ENCODE peak calls at places on chromosomes 12 and 14, in six cellular contexts. One of them, this sample, is unnamed.
A peak's percentile ranks its signal among the peaks of the same experiment; 100 is the strongest.

GRCh38 chr12:105253882-105254513 is 18.0 kb upstream of the APPL2 start:
- DNase-seq in heart left ventricle: no peak
- DNase-seq in osteoblast: peak; percentile 4
- DNase-seq in Panc1: no peak
- DNase-seq in CD8-positive, alpha-beta memory T cell: no peak
- DNase-seq in IMR-90: peak; percentile 73
- DNase-seq in this sample: no peak

GRCh38 chr12:47935196-47935595 is 28.2 kb upstream of the TMEM106C start:
- DNase-seq in IMR-90: peak; percentile 82
- DNase-seq in osteoblast: no peak
- DNase-seq in CD8-positive, alpha-beta memory T cell: no peak
- DNase-seq in heart left ventricle: peak; percentile 83
- DNase-seq in Panc1: no peak
- DNase-seq in this sample: no peak

GRCh38 chr12:116969615-116970575 is 59.1 kb downstream of the FBXW8 start:
- DNase-seq in Panc1: no peak
- DNase-seq in CD8-positive, alpha-beta memory T cell: no peak
- DNase-seq in heart left ventricle: peak; percentile 78
- DNase-seq in osteoblast: no peak
- DNase-seq in IMR-90: no peak
- DNase-seq in this sample: no peak

GRCh38 chr12:20950248-20950647 is 139.7 kb downstream of the SLCO1B3 start:
- DNase-seq in osteoblast: peak; percentile 27
- DNase-seq in heart left ventricle: no peak
- DNase-seq in CD8-positive, alpha-beta memory T cell: no peak
- DNase-seq in IMR-90: no peak
- DNase-seq in Panc1: peak; percentile 7
- DNase-seq in this sample: no peak

GRCh38 chr14:34012369-34012768 is 61.5 kb upstream of the EGLN3 start:
- DNase-seq in CD8-positive, alpha-beta memory T cell: no peak
- DNase-seq in heart left ventricle: no peak
- DNase-seq in osteoblast: no peak
- DNase-seq in Panc1: no peak
- DNase-seq in IMR-90: no peak
- DNase-seq in this sample: no peak

GRCh38 chr14:73723411-73723798 is 9.2 kb upstream of the PNMA1 start:
- DNase-seq in heart left ventricle: no peak
- DNase-seq in Panc1: no peak
- DNase-seq in CD8-positive, alpha-beta memory T cell: no peak
- DNase-seq in IMR-90: peak; percentile 42
- DNase-seq in osteoblast: peak; percentile 96
- DNase-seq in this sample: no peak

GRCh38 chr14:74015965-74016364 is 3.1 kb downstream of the ENTPD5 start:
- DNase-seq in heart left ventricle: no peak
- DNase-seq in osteoblast: peak; percentile 39
- DNase-seq in IMR-90: no peak
- DNase-seq in Panc1: no peak
- DNase-seq in CD8-positive, alpha-beta memory T cell: no peak
- DNase-seq in this sample: no peak

GRCh38 chr12:62714409-62715075 is 220.4 kb downstream of the PPM1H start:
- DNase-seq in Panc1: no peak
- DNase-seq in IMR-90: no peak
- DNase-seq in osteoblast: no peak
- DNase-seq in CD8-positive, alpha-beta memory T cell: no peak
- DNase-seq in heart left ventricle: peak; percentile 77
- DNase-seq in this sample: no peak

GRCh38 chr12:41745593-41745992 is 399.1 kb downstream of the GXYLT1 start:
- DNase-seq in Panc1: no peak
- DNase-seq in heart left ventricle: no peak
- DNase-seq in CD8-positive, alpha-beta memory T cell: no peak
- DNase-seq in IMR-90: no peak
- DNase-seq in osteoblast: no peak
- DNase-seq in this sample: no peak

GRCh38 chr14:99821519-99822165 is 28.4 kb downstream of the EML1 start:
- DNase-seq in Panc1: no peak
- DNase-seq in IMR-90: peak; percentile 85
- DNase-seq in CD8-positive, alpha-beta memory T cell: no peak
- DNase-seq in osteoblast: peak; percentile 84
- DNase-seq in heart left ventricle: no peak
- DNase-seq in this sample: no peak

GRCh38 chr14:99820702-99821331 is 27.6 kb downstream of the EML1 start:
- DNase-seq in heart left ventricle: no peak
- DNase-seq in osteoblast: no peak
- DNase-seq in IMR-90: no peak
- DNase-seq in Panc1: no peak
- DNase-seq in CD8-positive, alpha-beta memory T cell: no peak
- DNase-seq in this sample: no peak

GRCh38 chr14:99824776-99825175 is 31.6 kb downstream of the EML1 start:
- DNase-seq in Panc1: no peak
- DNase-seq in osteoblast: no peak
- DNase-seq in CD8-positive, alpha-beta memory T cell: no peak
- DNase-seq in IMR-90: no peak
- DNase-seq in heart left ventricle: no peak
- DNase-seq in this sample: no peak

GRCh38 chr14:99822166-99822527 is 28.9 kb downstream of the EML1 start:
- DNase-seq in heart left ventricle: no peak
- DNase-seq in osteoblast: no peak
- DNase-seq in Panc1: no peak
- DNase-seq in CD8-positive, alpha-beta memory T cell: no peak
- DNase-seq in IMR-90: no peak
- DNase-seq in this sample: no peak

DNA sequence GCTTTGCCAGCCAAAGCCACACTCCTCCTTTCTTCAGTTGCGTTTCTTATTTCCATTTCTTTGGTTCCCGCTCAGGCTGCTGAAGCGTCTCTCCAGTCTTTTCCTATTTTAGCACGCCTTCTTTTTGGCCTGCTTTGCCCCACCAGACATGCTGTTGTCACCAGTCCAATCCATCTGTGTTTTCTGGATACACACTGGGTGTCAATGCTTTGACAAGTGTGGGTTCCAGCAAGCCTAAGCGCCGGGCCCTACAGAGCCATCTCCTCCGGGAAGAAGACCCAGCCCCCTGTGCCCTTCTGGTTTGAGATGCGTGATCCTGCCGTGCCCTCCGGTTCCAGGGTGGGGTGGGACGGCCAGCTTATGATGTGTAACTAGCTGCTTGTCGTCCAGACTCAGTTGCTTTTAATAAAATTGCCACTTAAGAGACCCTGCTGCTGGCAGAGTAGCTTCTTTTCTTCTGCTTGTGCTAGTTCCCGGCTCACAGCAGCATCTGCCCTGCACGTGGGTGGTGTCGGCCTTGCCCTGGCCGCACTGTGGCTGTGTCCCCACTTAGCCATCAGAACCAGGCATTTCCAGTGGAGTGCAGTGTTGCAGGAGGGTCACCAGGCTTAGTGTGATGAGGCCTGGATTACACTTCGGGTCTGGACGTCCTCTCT is 29.7 kb downstream of the EML1 start:
- DNase-seq in IMR-90: no peak
- DNase-seq in heart left ventricle: no peak
- DNase-seq in Panc1: no peak
- DNase-seq in CD8-positive, alpha-beta memory T cell: no peak
- DNase-seq in osteoblast: no peak
- DNase-seq in this sample: no peak
- H3K4me3 ChIP-seq in IMR-90: no peak overlapping the region
- H3K4me3 ChIP-seq in heart left ventricle: no peak overlapping the region
- H3K4me3 ChIP-seq in Panc1: no peak overlapping the region
- H3K4me3 ChIP-seq in CD8-positive, alpha-beta memory T cell: no peak overlapping the region
- H3K4me3 ChIP-seq in osteoblast: no peak overlapping the region
- H3K4me3 ChIP-seq in this sample: no peak overlapping the region

GRCh38 chr14:55309761-55310365 is 38.6 kb downstream of the FBXO34 start:
- DNase-seq in Panc1: no peak
- DNase-seq in osteoblast: no peak
- DNase-seq in IMR-90: no peak
- DNase-seq in heart left ventricle: no peak
- DNase-seq in CD8-positive, alpha-beta memory T cell: no peak
- DNase-seq in this sample: no peak

GRCh38 chr14:55314449-55314848 is 43.2 kb downstream of the FBXO34 start:
- DNase-seq in Panc1: no peak
- DNase-seq in CD8-positive, alpha-beta memory T cell: no peak
- DNase-seq in IMR-90: no peak
- DNase-seq in heart left ventricle: no peak
- DNase-seq in osteoblast: no peak
- DNase-seq in this sample: no peak

GRCh38 chr14:55317503-55317902 is 46.3 kb downstream of the FBXO34 start:
- DNase-seq in CD8-positive, alpha-beta memory T cell: no peak
- DNase-seq in osteoblast: no peak
- DNase-seq in heart left ventricle: no peak
- DNase-seq in IMR-90: no peak
- DNase-seq in Panc1: no peak
- DNase-seq in this sample: no peak

GRCh38 chr14:55316528-55316927 is 45.3 kb downstream of the FBXO34 start:
- DNase-seq in Panc1: no peak
- DNase-seq in heart left ventricle: no peak
- DNase-seq in IMR-90: no peak
- DNase-seq in osteoblast: no peak
- DNase-seq in CD8-positive, alpha-beta memory T cell: no peak
- DNase-seq in this sample: no peak

GRCh38 chr14:55313480-55313879 is 42.3 kb downstream of the FBXO34 start:
- DNase-seq in CD8-positive, alpha-beta memory T cell: no peak
- DNase-seq in heart left ventricle: no peak
- DNase-seq in IMR-90: no peak
- DNase-seq in Panc1: no peak
- DNase-seq in osteoblast: no peak
- DNase-seq in this sample: no peak
- H3K36me3 ChIP-seq in CD8-positive, alpha-beta memory T cell: no peaks in the 10 kb centered on the region
- H3K36me3 ChIP-seq in heart left ventricle: peaks cover 9% of the 10 kb centered on the region
- H3K36me3 ChIP-seq in IMR-90: peaks cover 1% of the 10 kb centered on the region
- H3K36me3 ChIP-seq in Panc1: no peaks in the 10 kb centered on the region
- H3K36me3 ChIP-seq in osteoblast: no peaks in the 10 kb centered on the region
- H3K36me3 ChIP-seq in this sample: peaks cover 6% of the 10 kb centered on the region

GRCh38 chr14:49895480-49895879 is 2.6 kb downstream of the ARF6 start:
- DNase-seq in IMR-90: no peak
- DNase-seq in heart left ventricle: no peak
- DNase-seq in Panc1: no peak
- DNase-seq in CD8-positive, alpha-beta memory T cell: no peak
- DNase-seq in osteoblast: no peak
- DNase-seq in this sample: no peak

GRCh38 chr14:49898485-49898884 is 5.6 kb downstream of the ARF6 start:
- DNase-seq in CD8-positive, alpha-beta memory T cell: no peak
- DNase-seq in IMR-90: no peak
- DNase-seq in osteoblast: no peak
- DNase-seq in heart left ventricle: no peak
- DNase-seq in Panc1: no peak
- DNase-seq in this sample: no peak

GRCh38 chr14:49897414-49897813 is 4.5 kb downstream of the ARF6 start:
- DNase-seq in osteoblast: no peak
- DNase-seq in IMR-90: no peak
- DNase-seq in heart left ventricle: no peak
- DNase-seq in CD8-positive, alpha-beta memory T cell: no peak
- DNase-seq in Panc1: no peak
- DNase-seq in this sample: no peak

GRCh38 chr14:49897965-49898364 is 5.1 kb downstream of the ARF6 start:
- DNase-seq in osteoblast: no peak
- DNase-seq in CD8-positive, alpha-beta memory T cell: no peak
- DNase-seq in Panc1: no peak
- DNase-seq in IMR-90: no peak
- DNase-seq in heart left ventricle: no peak
- DNase-seq in this sample: no peak

DNA sequence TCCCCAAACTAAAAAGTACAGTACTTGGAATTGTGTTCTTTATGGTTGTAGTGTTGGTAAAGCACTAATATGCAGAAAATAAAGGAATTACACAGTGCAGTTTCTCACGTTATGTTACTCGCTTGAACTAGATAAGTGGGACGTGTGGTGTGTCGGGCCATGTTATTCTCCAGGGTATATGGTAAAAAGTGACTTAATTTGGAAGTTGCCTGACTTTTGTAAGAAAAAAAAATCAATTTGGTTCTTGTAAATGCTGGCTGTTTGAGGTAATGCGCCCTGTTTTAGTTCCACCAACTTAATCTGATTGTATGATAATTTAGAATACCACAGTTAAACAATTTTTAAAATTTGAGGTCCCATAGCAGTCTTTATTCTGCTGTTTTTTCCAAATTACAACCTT is 4.1 kb downstream of the ARF6 start:
- DNase-seq in heart left ventricle: no peak
- DNase-seq in CD8-positive, alpha-beta memory T cell: no peak
- DNase-seq in Panc1: no peak
- DNase-seq in IMR-90: no peak
- DNase-seq in osteoblast: no peak
- DNase-seq in this sample: no peak
- H3K4me3 ChIP-seq in heart left ventricle: no peak overlapping the region
- H3K4me3 ChIP-seq in CD8-positive, alpha-beta memory T cell: peak overlapping the region; percentile 30
- H3K4me3 ChIP-seq in Panc1: peak overlapping the region; percentile 80
- H3K4me3 ChIP-seq in IMR-90: no peak overlapping the region
- H3K4me3 ChIP-seq in osteoblast: peak overlapping the region; percentile 63
- H3K4me3 ChIP-seq in this sample: no peak overlapping the region

DNA sequence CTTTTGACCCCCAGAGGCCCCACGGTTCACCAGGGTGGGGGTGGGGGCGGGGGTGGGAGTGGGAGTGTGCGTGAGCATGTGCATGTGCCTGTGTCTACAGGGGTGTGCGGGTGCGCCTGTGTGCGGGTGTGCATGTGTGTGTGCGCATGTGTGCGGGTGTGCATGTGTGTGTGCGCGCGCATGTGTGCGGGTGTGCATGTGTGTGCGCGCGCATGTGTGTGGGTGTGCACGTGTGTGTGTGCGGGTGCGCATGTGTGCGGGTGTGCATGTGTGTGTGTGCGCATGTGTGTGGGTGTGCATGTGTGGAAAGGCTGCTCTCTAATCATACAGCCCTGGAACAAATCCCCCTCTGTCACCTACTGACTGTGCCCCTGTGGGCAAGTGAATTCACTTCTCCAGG is 38.8 kb downstream of the RFLNA start:
- DNase-seq in IMR-90: no peak
- DNase-seq in osteoblast: no peak
- DNase-seq in Panc1: no peak
- DNase-seq in heart left ventricle: no peak
- DNase-seq in CD8-positive, alpha-beta memory T cell: no peak
- DNase-seq in this sample: no peak
- H3K36me3 ChIP-seq in IMR-90: peaks cover 80% of the 10 kb centered on the region
- H3K36me3 ChIP-seq in osteoblast: peaks cover 86% of the 10 kb centered on the region
- H3K36me3 ChIP-seq in Panc1: peaks cover 19% of the 10 kb centered on the region
- H3K36me3 ChIP-seq in heart left ventricle: peaks cover 99% of the 10 kb centered on the region
- H3K36me3 ChIP-seq in CD8-positive, alpha-beta memory T cell: peaks cover 26% of the 10 kb centered on the region
- H3K36me3 ChIP-seq in this sample: peaks cover 77% of the 10 kb centered on the region

DNA sequence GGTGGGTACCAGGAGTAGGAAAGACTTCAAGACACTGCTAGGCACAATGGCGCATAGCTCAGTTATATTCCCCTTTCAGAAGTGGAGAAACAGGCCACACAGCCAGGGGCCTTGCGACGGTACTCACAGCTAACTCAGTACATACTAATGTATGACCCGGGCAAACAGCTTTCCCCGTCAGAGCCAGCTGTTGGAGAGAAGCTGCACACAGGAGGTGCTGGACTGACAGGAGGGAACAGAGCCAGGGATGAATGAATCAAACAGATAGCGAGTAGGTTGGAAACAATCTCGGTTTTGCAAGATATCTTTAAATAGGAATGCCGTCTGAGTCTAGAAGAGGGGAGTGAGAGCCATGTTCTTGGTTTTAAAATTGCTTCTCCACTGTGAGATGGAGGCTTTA is 45.5 kb downstream of the PRIMA1 start:
- DNase-seq in IMR-90: no peak
- DNase-seq in heart left ventricle: peak; percentile 58
- DNase-seq in osteoblast: peak; percentile 3
- DNase-seq in Panc1: no peak
- DNase-seq in CD8-positive, alpha-beta memory T cell: no peak
- DNase-seq in this sample: no peak
- H3K4me3 ChIP-seq in IMR-90: no peak overlapping the region
- H3K4me3 ChIP-seq in heart left ventricle: no peak overlapping the region
- H3K4me3 ChIP-seq in osteoblast: no peak overlapping the region
- H3K4me3 ChIP-seq in Panc1: no peak overlapping the region
- H3K4me3 ChIP-seq in CD8-positive, alpha-beta memory T cell: no peak overlapping the region
- H3K4me3 ChIP-seq in this sample: no peak overlapping the region